ENCODE peak calls at places on chromosomes 4 and X, in ten cellular contexts. S is body of pancreas; D is tibial artery; Y is CD8-positive, alpha-beta T cell; B is upper lobe of right lung; C is left ventricle myocardium inferior; G is right lobe of liver; U is aorta; W is endodermal cell; X is CD4-positive, CD25-positive, alpha-beta regulatory T cell. T is an unnamed sample. For H3K36me3, the result is how much of the 10 kb centered on the place peaks cover.

GRCh38 chr4:13527983-13528822 is 16.1 kb downstream of the NKX3-2 start:
- DNase-seq in S (no peak), D (no peak), Y (no peak), B (no peak), C (no peak), G (no peak), U (no peak), W (no peak), X (no peak), T (no peak)

GRCh38 chrX:154043003-154043402 is 23.3 kb upstream of the IRAK1 start:
- DNase-seq in S (no peak), D (peak), Y (no peak), B (no peak), C (no peak), G (no peak), U (no peak), W (no peak), X (no peak), T (no peak)

GRCh38 chrX:108584617-108585211 is 145.1 kb downstream of the COL4A5 start:
- DNase-seq in S (peak), D (no peak), Y (no peak), B (no peak), C (no peak), G (no peak), U (no peak), W (peak), X (no peak), T (no peak)

GRCh38 chr4:47490550-47490949 is 5.5 kb downstream of the ATP10D start:
- DNase-seq in S (no peak), D (no peak), Y (no peak), B (no peak), C (no peak), G (no peak), U (no peak), W (peak), X (no peak), T (no peak)

GRCh38 chrX:71637848-71638247 is 19.5 kb upstream of the CXCR3 start:
- DNase-seq in S (no peak), D (no peak), Y (no peak), B (no peak), C (no peak), G (no peak), U (no peak), W (no peak), X (no peak), T (no peak)

GRCh38 chr4:150297861-150298474 is 219.7 kb downstream of the DCLK2 start:
- DNase-seq in S (peak), D (no peak), Y (no peak), B (no peak), C (no peak), G (no peak), U (no peak), W (peak), X (no peak), T (no peak)

GRCh38 chr4:106238819-106239420 is 77.1 kb downstream of the TBCK start:
- DNase-seq in S (no peak), D (no peak), Y (no peak), B (no peak), C (no peak), G (no peak), U (no peak), W (peak), X (no peak), T (no peak)

GRCh38 chr4:180852743-180853142 is 1390.5 kb upstream of the TENM3 start:
- DNase-seq in S (no peak), D (no peak), Y (no peak), B (no peak), C (no peak), G (no peak), U (no peak), W (no peak), X (no peak), T (no peak)

GRCh38 chrX:16579517-16579916 is 70.4 kb upstream of the S100G start:
- DNase-seq in S (no peak), D (no peak), Y (no peak), B (no peak), C (no peak), G (no peak), U (no peak), W (no peak), X (no peak), T (no peak)

GRCh38 chr4:142402156-142402555 is 443.9 kb downstream of the INPP4B start:
- DNase-seq in S (no peak), D (no peak), Y (no peak), B (no peak), C (no peak), G (no peak), U (no peak), W (no peak), X (no peak), T (no peak)

GRCh38 chr4:186203391-186203802 is 12.0 kb downstream of the CYP4V2 start:
- DNase-seq in S (no peak), D (no peak), Y (no peak), B (no peak), C (no peak), G (no peak), U (no peak), W (no peak), X (no peak), T (no peak)

GRCh38 chr4:185779520-185779919 is 32.5 kb downstream of the SORBS2 start:
- DNase-seq in S (no peak), D (no peak), Y (no peak), B (no peak), C (no peak), G (no peak), U (no peak), W (no peak), X (no peak), T (no peak)

GRCh38 chr4:108931926-108932325 is 169.1 kb upstream of the ETNPPL start:
- DNase-seq in S (no peak), D (no peak), Y (no peak), B (no peak), C (no peak), G (no peak), U (no peak), W (no peak), X (no peak), T (no peak)

GRCh38 chrX:19585370-19586082 is 70.2 kb upstream of the MAP3K15 start:
- DNase-seq in S (no peak), D (no peak), Y (no peak), B (no peak), C (no peak), G (no peak), U (no peak), W (no peak), X (no peak), T (no peak)

GRCh38 chr4:15147709-15148651 is 145.7 kb downstream of the CPEB2 start:
- DNase-seq in S (no peak), D (no peak), Y (no peak), B (no peak), C (no peak), G (no peak), U (no peak), W (no peak), X (no peak), T (no peak)

GRCh38 chr4:169270810-169271691 is at the start of gene SH3RF1:
- DNase-seq in S (peak), D (peak), Y (no peak), B (peak), C (peak), G (peak), U (peak), W (peak), X (no peak), T (no peak)

GRCh38 chr4:179163147-179163546 is 1720.9 kb upstream of the AGA start:
- DNase-seq in S (no peak), D (no peak), Y (no peak), B (no peak), C (no peak), G (no peak), U (no peak), W (no peak), X (no peak), T (no peak)

GRCh38 chrX:154463611-154464220 is 5.6 kb downstream of the PLXNA3 start:
- DNase-seq in S (no peak), D (no peak), Y (no peak), B (no peak), C (no peak), G (no peak), U (no peak), W (no peak), X (no peak), T (no peak)

GRCh38 chr4:149291463-149291862 is 524.2 kb downstream of the IQCM start:
- DNase-seq in S (peak), D (no peak), Y (no peak), B (no peak), C (peak), G (no peak), U (no peak), W (no peak), X (no peak), T (no peak)

GRCh38 chr4:15712214-15712613 is 9.3 kb downstream of the BST1 start:
- DNase-seq in S (no peak), D (no peak), Y (no peak), B (no peak), C (no peak), G (no peak), U (no peak), W (no peak), X (no peak), T (no peak)

GRCh38 chr4:15778191-15778741 is at the start of gene CD38:
- DNase-seq in S (no peak), D (peak), Y (no peak), B (peak), C (peak), G (peak), U (peak), W (peak), X (no peak), T (no peak)

GRCh38 chrX:48835524-48836329 is at the start of gene PCSK1N:
- DNase-seq in S (peak), D (no peak), Y (no peak), B (no peak), C (no peak), G (no peak), U (no peak), W (peak), X (peak), T (no peak)

GRCh38 chrX:103927030-103927429 is 35.4 kb upstream of the TMSB15B start:
- DNase-seq in S (no peak), D (no peak), Y (no peak), B (no peak), C (no peak), G (no peak), U (no peak), W (no peak), X (no peak), T (no peak)

GRCh38 chr4:58136611-58137010 is 1026.4 kb upstream of the IGFBP7 start:
- DNase-seq in S (no peak), D (no peak), Y (no peak), B (no peak), C (no peak), G (no peak), U (no peak), W (no peak), X (no peak), T (no peak)

GRCh38 chr4:121819216-121819980 is 4.3 kb downstream of the CCNA2 start:
- DNase-seq in S (no peak), D (no peak), Y (no peak), B (no peak), C (no peak), G (no peak), U (no peak), W (no peak), X (no peak), T (no peak)

GRCh38 chrX:28398352-28398751 is 188.9 kb upstream of the IL1RAPL1 start:
- DNase-seq in S (no peak), D (no peak), Y (no peak), B (no peak), C (no peak), G (no peak), U (no peak), W (no peak), X (no peak), T (no peak)

GRCh38 chrX:112636951-112637541 is 42.7 kb downstream of the LHFPL1 start:
- DNase-seq in S (no peak), D (no peak), Y (no peak), B (no peak), C (no peak), G (no peak), U (no peak), W (no peak), X (no peak), T (no peak)

GRCh38 chr4:73668806-73669205 is 48.6 kb upstream of the RASSF6 start:
- DNase-seq in S (no peak), D (no peak), Y (no peak), B (no peak), C (no peak), G (no peak), U (no peak), W (no peak), X (no peak), T (no peak)

GRCh38 chrX:18973527-18974192 is 10.3 kb downstream of the PHKA2 start:
- DNase-seq in S (peak), D (no peak), Y (no peak), B (no peak), C (no peak), G (no peak), U (no peak), W (no peak), X (no peak), T (no peak)

GRCh38 chr4:187617117-187617516 is 378.5 kb upstream of the ZFP42 start:
- DNase-seq in S (no peak), D (no peak), Y (no peak), B (no peak), C (no peak), G (no peak), U (no peak), W (no peak), X (no peak), T (no peak)

GRCh38 chr4:137531121-137531520 is 1.2 kb downstream of the PCDH18 start:
- DNase-seq in S (no peak), D (no peak), Y (no peak), B (no peak), C (no peak), G (no peak), U (no peak), W (peak), X (no peak), T (no peak)

GRCh38 chrX:154401918-154402621 is 3.9 kb downstream of the RPL10 start:
- DNase-seq in S (peak), D (no peak), Y (no peak), B (no peak), C (no peak), G (no peak), U (no peak), W (peak), X (no peak), T (no peak)

GRCh38 chrX:1587161-1587560 is 4.2 kb upstream of the AKAP17A start:
- DNase-seq in S (no peak), D (no peak), Y (peak), B (no peak), C (no peak), G (no peak), U (no peak), W (peak), X (no peak), T (no peak)

GRCh38 chr4:81650871-81651270 is 179.2 kb upstream of the RASGEF1B start:
- DNase-seq in S (no peak), D (no peak), Y (no peak), B (no peak), C (no peak), G (peak), U (no peak), W (peak), X (no peak), T (no peak)

GRCh38 chr4:108473163-108473720 is 147.1 kb upstream of the RPL34 start:
- DNase-seq in S (no peak), D (no peak), Y (no peak), B (no peak), C (no peak), G (no peak), U (no peak), W (no peak), X (no peak), T (no peak)

GRCh38 chr4:77564231-77564630 is 41.4 kb upstream of the CXCL13 start:
- DNase-seq in S (peak), D (no peak), Y (no peak), B (no peak), C (no peak), G (peak), U (no peak), W (no peak), X (no peak), T (no peak)

GRCh38 chr4:86834901-86835300 is 14.3 kb downstream of the SLC10A6 start:
- DNase-seq in S (no peak), D (no peak), Y (no peak), B (no peak), C (no peak), G (no peak), U (no peak), W (no peak), X (no peak), T (no peak)

GRCh38 chr4:10003666-10004065 is 17.6 kb downstream of the SLC2A9 start:
- DNase-seq in S (no peak), D (no peak), Y (no peak), B (no peak), C (no peak), G (no peak), U (no peak), W (no peak), X (no peak), T (no peak)
- H3K27ac ChIP-seq in S (no peak), D (no peak), Y (no peak), B (no peak), C (no peak), G (no peak), U (no peak), W (no peak), X (no peak), T (no peak)

GRCh38 chrX:65586491-65586890 is 51.9 kb upstream of the LAS1L start:
- DNase-seq in S (no peak), D (no peak), Y (no peak), B (no peak), C (no peak), G (no peak), U (no peak), W (no peak), X (no peak), T (no peak)

GRCh38 chrX:65591206-65591605 is 56.6 kb upstream of the LAS1L start:
- DNase-seq in S (no peak), D (no peak), Y (no peak), B (no peak), C (no peak), G (no peak), U (no peak), W (no peak), X (no peak), T (no peak)

GRCh38 chrX:65589304-65589703 is 54.7 kb upstream of the LAS1L start:
- DNase-seq in S (no peak), D (no peak), Y (peak), B (no peak), C (no peak), G (no peak), U (no peak), W (no peak), X (no peak), T (no peak)

GRCh38 chrX:65588795-65589194 is 54.2 kb upstream of the LAS1L start:
- DNase-seq in S (no peak), D (no peak), Y (no peak), B (no peak), C (no peak), G (no peak), U (no peak), W (no peak), X (no peak), T (no peak)

GRCh38 chrX:65587616-65588526 is 53.3 kb upstream of the LAS1L start:
- DNase-seq in S (peak), D (peak), Y (no peak), B (peak), C (peak), G (peak), U (peak), W (no peak), X (no peak), T (no peak)
- H3K4me3 ChIP-seq in S (no peak), D (peak), Y (no peak), B (peak), C (peak), G (no peak), U (no peak), W (no peak), X (no peak), T (no peak)

DNA sequence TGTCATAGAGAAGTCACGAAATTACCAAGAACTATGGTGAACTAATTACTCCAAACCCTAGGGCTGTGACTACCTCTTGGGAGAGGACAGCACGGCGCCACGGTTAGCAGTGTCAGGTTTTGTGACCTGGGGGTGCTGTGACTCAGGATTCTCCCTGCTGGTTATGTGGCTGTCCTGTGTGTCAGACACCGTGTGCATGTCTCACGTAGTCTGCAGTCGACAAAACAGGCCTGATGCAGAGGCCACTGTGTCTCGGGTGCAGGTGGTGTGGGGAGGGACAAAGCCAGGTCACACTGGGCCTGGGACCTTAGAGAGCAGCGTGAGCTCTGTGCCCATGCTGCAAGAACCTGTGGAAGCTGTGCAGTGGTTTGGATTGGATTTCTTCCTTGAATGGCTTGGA is 34.1 kb downstream of the TNIP2 start:
- DNase-seq in S (no peak), D (no peak), Y (no peak), B (no peak), C (no peak), G (no peak), U (peak), W (no peak), X (no peak), T (no peak)
- H3K36me3 ChIP-seq in S (under half), D (half or more), Y (under half), B (half or more), C (half or more), G (under half), U (under half), W (half or more), X (under half), T (under half)

DNA sequence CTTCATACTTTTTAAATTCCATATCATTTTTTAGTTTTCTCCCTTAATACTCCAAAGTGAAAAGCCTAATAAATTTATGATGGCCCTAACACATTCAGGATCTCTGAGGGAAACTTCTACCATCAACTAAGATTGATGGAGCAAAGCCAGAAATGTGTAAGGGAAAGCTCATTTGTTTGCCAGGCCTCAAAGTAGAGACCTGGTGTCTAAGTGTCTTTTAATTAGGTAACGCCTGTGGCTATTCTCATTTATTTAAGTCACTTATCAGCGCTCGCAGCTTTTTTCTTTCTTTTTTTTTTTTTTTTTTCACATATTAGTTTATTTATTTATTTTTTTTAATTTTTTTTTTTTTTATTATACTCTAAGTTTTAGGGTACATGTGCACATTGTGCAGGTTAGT is 242.4 kb downstream of the TMA16 start:
- DNase-seq in S (no peak), D (no peak), Y (no peak), B (no peak), C (no peak), G (no peak), U (no peak), W (no peak), X (no peak), T (no peak)
- H3K27ac ChIP-seq in S (no peak), D (no peak), Y (no peak), B (no peak), C (no peak), G (no peak), U (no peak), W (no peak), X (no peak), T (no peak)

DNA sequence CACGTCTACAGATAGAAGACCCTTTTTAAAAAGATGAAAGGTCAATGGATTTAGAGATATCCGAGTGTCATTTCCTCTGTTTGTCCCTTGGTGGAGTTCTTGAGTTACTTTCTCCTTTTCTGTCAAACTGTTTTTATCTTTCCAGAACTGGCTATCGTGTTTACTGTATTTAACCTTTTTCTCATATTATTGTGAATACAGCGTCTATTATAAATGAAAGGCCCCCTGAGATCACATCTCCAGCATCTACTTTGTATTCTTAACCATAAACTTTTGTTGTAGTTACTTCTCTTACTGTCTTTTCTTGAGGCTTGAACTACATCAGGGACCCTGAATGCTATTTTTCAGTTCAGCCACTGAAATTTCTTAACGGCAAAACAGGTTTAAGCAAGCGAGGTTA is 4.0 kb upstream of the PCDH7 start:
- DNase-seq in S (no peak), D (no peak), Y (no peak), B (no peak), C (no peak), G (no peak), U (no peak), W (no peak), X (no peak), T (no peak)
- H3K4me3 ChIP-seq in S (no peak), D (peak), Y (no peak), B (peak), C (peak), G (no peak), U (peak), W (peak), X (no peak), T (no peak)

DNA sequence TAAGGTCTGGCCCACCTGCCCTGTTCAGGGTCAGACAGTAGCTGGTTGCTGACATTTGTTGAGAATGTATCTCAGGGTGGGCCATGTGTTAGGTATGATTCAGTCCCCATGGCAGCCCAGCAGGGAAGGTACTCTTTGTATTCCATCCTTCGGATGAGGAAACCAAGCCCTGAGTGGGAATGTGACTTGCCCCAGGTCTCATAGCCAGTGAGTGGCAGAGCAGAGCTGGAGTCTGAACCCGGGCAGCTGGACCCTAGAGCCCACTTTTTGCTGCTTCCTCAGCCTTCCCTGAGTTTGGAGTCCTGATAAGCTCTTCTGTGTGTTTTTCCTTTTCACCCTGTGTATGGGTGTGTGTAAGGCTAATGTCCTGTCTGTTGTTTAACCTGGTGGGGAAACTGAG is 21.6 kb upstream of the UBA1 start:
- DNase-seq in S (no peak), D (no peak), Y (peak), B (peak), C (no peak), G (no peak), U (no peak), W (no peak), X (no peak), T (no peak)
- H3K36me3 ChIP-seq in S (under half), D (half or more), Y (under half), B (under half), C (under half), G (under half), U (under half), W (under half), X (half or more), T (under half)

GRCh38 chr4:114864060-114864459 is 249.4 kb downstream of the NDST4 start:
- DNase-seq in S (no peak), D (no peak), Y (no peak), B (no peak), C (no peak), G (no peak), U (no peak), W (no peak), X (no peak), T (no peak)
- H3K27ac ChIP-seq in S (no peak), D (no peak), Y (no peak), B (no peak), C (no peak), G (no peak), U (no peak), W (no peak), X (no peak), T (no peak)

T was measured in CD8-positive, alpha-beta memory T cell.